ENCODE peak calls at places on chromosomes 11 and 22, in eight cellular contexts. I, A, S, T, H, X, O and Y are unnamed samples.

GRCh38 chr22:26172389-26172990 is 3.2 kb downstream of the SEZ6L start:
- DNase-seq in O (peak), A (peak), H (no peak), T (peak), I (no peak), X (peak), S (no peak), Y (no peak)

GRCh38 chr11:1546536-1547466 is 25.3 kb downstream of the DUSP8 start:
- DNase-seq in A (peak), H (peak), O (peak), I (peak), S (no peak), X (no peak), T (peak), Y (no peak)

GRCh38 chr11:114254571-114255146 is 41.5 kb upstream of the NNMT start:
- DNase-seq in A (peak), I (no peak), X (no peak), T (no peak), H (no peak), O (no peak), S (no peak), Y (no peak)

GRCh38 chr11:71189768-71190315 is 62.5 kb downstream of the SHANK2 start:
- DNase-seq in O (no peak), I (no peak), S (no peak), X (no peak), H (no peak), T (no peak), A (peak), Y (no peak)

GRCh38 chr22:34993548-34993947 is 72.4 kb upstream of the ISX start:
- DNase-seq in A (no peak), T (no peak), I (no peak), X (no peak), H (no peak), O (no peak), S (no peak), Y (no peak)

GRCh38 chr22:25053153-25053805 is 100.8 kb downstream of the KIAA1671 start:
- DNase-seq in S (no peak), O (no peak), T (no peak), I (no peak), H (no peak), A (no peak), X (peak), Y (no peak)

GRCh38 chr22:34283844-34284243 is 363.6 kb upstream of the LARGE1 start:
- DNase-seq in A (no peak), H (no peak), O (no peak), I (no peak), S (no peak), T (no peak), X (no peak), Y (no peak)

GRCh38 chr11:27717377-27717776 is 17.1 kb upstream of the BDNF start:
- DNase-seq in S (no peak), O (no peak), A (no peak), I (no peak), T (no peak), X (no peak), H (no peak), Y (no peak)

GRCh38 chr11:111764621-111765020 is 1.6 kb downstream of the PPP2R1B start:
- DNase-seq in S (no peak), X (no peak), H (no peak), T (no peak), O (no peak), I (no peak), A (no peak), Y (no peak)

GRCh38 chr11:39630365-39630764 is 1829.1 kb downstream of the LRRC4C start:
- DNase-seq in H (no peak), S (no peak), O (no peak), X (no peak), A (no peak), T (no peak), I (no peak), Y (no peak)

GRCh38 chr11:86799680-86800075 is 664 bp upstream of the PRSS23 start:
- DNase-seq in I (no peak), S (no peak), X (no peak), T (no peak), A (no peak), O (peak), H (no peak), Y (no peak)

GRCh38 chr22:37972527-37972926 is 11.8 kb downstream of the SOX10 start:
- DNase-seq in O (no peak), I (no peak), T (no peak), X (no peak), S (no peak), A (no peak), H (no peak), Y (no peak)

GRCh38 chr11:132289590-132290256 is 919.3 kb downstream of the NTM start:
- DNase-seq in X (no peak), H (no peak), S (no peak), O (no peak), T (no peak), I (no peak), A (no peak), Y (no peak)

GRCh38 chr11:86390499-86390898 is 15.8 kb downstream of the CCDC81 start:
- DNase-seq in X (no peak), S (no peak), T (no peak), I (no peak), A (no peak), O (no peak), H (no peak), Y (no peak)

GRCh38 chr11:114678125-114679036 is at the start of gene NXPE2:
- DNase-seq in A (no peak), I (no peak), O (no peak), S (no peak), X (peak), H (no peak), T (no peak), Y (no peak)

GRCh38 chr11:130389315-130389935 is 39.0 kb downstream of the ADAMTS8 start:
- DNase-seq in O (no peak), T (no peak), H (peak), I (no peak), X (no peak), S (no peak), A (no peak), Y (no peak)

GRCh38 chr11:18987454-18988231 is 48.4 kb upstream of the MRGPRX1 start:
- DNase-seq in A (no peak), O (no peak), I (no peak), S (no peak), X (no peak), H (no peak), T (no peak), Y (no peak)

GRCh38 chr22:27636716-27637503 is 164.6 kb downstream of the MN1 start:
- DNase-seq in X (no peak), S (peak), T (no peak), O (no peak), A (peak), H (no peak), I (peak), Y (no peak)

GRCh38 chr22:39877079-39877682 is 16.4 kb downstream of the ENTHD1 start:
- DNase-seq in I (no peak), A (no peak), O (no peak), S (no peak), T (no peak), H (no peak), X (no peak), Y (no peak)

GRCh38 chr22:38302906-38303305 is 14.3 kb downstream of the CSNK1E start:
- DNase-seq in A (no peak), S (no peak), T (no peak), H (no peak), X (no peak), O (no peak), I (no peak), Y (no peak)

GRCh38 chr22:35357883-35358621 is 22.8 kb upstream of the HMOX1 start:
- DNase-seq in X (peak), O (no peak), T (no peak), I (no peak), H (no peak), A (no peak), S (no peak), Y (no peak)

GRCh38 chr11:1762537-1763302 is 1.0 kb downstream of the CTSD start:
- DNase-seq in A (peak), O (no peak), I (peak), X (peak), T (peak), H (no peak), S (peak), Y (no peak)

GRCh38 chr11:87889126-87889525 is 286.1 kb downstream of the RAB38 start:
- DNase-seq in A (no peak), X (no peak), O (no peak), I (no peak), H (no peak), S (no peak), T (no peak), Y (no peak)

GRCh38 chr11:74634537-74634936 is 42.2 kb downstream of the POLD3 start:
- DNase-seq in O (no peak), X (peak), T (peak), S (no peak), I (no peak), A (no peak), H (no peak), Y (peak)

GRCh38 chr11:11620966-11621880 is 582 bp downstream of the GALNT18 start:
- DNase-seq in O (peak), H (no peak), T (peak), A (peak), X (peak), I (peak), S (no peak), Y (peak)

GRCh38 chr11:41845066-41845465 is 385.6 kb upstream of the LRRC4C start:
- DNase-seq in O (peak), S (no peak), T (no peak), X (no peak), I (no peak), H (no peak), A (no peak), Y (no peak)

GRCh38 chr11:47768090-47768620 is 1.0 kb upstream of the FNBP4 start:
- DNase-seq in H (no peak), S (peak), A (peak), T (peak), I (peak), X (peak), O (peak), Y (peak)

GRCh38 chr11:106186630-106187029 is 109.2 kb downstream of the AASDHPPT start:
- DNase-seq in A (no peak), I (no peak), X (no peak), H (no peak), O (no peak), S (no peak), T (no peak), Y (no peak)

GRCh38 chr11:72703281-72704008 is 29.2 kb upstream of the PDE2A start:
- DNase-seq in T (no peak), I (peak), O (peak), H (no peak), X (no peak), A (peak), S (peak), Y (peak)

DNA sequence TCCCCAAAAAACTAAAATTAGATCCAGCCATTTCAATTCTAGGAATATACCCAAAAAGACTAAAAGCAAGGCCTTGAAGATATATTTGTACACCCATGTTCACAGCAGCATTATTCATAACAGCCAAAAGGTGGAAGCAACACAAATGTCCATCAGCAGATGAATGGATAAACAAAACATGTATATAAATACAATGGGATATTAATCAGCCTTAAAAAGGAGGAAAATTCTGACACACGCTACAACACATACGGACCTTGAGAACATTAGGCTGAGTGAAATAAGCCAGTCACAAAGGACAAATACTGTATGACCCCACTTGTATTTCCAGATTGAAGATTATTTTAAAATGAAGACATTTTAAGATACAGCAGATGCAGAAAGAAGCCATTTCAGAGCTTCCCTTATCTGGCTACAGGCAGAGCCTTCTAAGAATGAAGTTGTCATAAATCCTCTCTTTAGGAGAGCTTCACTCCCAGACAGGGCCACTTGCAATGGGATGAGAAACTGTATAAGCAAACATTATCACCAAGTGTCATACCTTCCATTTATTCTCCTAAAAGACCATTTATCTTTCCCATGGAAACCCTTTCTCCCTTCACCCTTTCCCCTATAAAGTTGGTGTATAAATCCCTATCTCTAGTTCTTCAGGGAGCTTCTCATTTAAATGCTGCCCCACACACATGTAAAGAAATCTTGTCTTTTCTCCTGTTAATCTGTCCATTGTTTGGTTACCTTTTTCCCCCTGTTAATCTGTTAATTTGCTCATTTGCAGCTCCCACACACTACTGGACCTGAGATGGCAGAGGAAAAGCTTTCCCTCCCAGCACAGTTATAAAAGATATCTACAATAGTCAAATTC is 19.3 kb upstream of the TOP3B start:
- DNase-seq in S (no peak), X (no peak), H (no peak), I (no peak), T (no peak), O (no peak), A (no peak), Y (no peak)
- H3K4me3 ChIP-seq in S (no peak), X (no peak), H (no peak), I (no peak), T (no peak), O (no peak), A (no peak), Y (no peak)

GRCh38 chr11:96010683-96011082 is 86.8 kb upstream of the MTMR2 start:
- DNase-seq in H (no peak), X (no peak), A (no peak), T (no peak), S (no peak), I (no peak), O (no peak), Y (no peak)

GRCh38 chr11:96013459-96014213 is 89.7 kb upstream of the MTMR2 start:
- DNase-seq in O (no peak), X (no peak), H (peak), T (peak), A (no peak), S (no peak), I (no peak), Y (no peak)

GRCh38 chr11:96014234-96014633 is 90.3 kb upstream of the MTMR2 start:
- DNase-seq in O (no peak), H (peak), X (peak), A (no peak), T (peak), S (no peak), I (no peak), Y (no peak)

GRCh38 chr11:96015911-96016565 is 92.1 kb upstream of the MTMR2 start:
- DNase-seq in H (peak), S (no peak), T (peak), X (no peak), A (no peak), I (no peak), O (no peak), Y (no peak)

DNA sequence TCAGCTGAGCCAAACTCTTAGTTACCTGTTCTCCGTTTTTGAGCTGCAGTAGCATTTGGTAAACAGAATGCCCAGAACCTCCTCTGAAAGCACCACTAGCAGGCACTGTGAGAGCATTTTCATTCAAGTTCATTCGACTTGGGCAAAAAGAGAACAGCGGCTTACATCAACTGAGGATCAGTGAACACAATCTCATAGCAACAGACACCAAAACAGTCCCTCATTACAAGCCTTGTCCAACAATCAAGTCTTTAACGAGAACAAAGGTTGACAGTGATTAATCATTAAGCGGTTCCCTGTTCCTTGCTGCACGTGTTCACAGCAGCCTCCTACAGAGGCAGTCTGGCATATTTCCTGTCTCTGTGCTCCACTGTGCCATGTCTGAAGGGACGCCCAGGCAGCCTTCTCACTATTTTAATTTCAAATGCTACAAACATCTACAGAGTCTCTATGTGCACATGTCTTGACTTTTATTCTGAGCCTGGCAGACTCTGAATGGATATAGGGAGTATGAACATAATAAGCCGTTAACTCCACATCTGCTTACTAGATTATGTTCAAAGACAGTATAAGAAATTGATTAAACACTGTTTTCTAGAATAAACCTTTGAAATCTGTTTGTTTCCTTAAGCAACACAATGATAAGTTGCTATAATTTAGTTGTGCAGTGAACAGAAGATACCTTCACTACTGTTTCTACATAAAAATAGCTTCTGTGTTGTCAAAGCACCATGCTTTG is 88.3 kb upstream of the MTMR2 start:
- DNase-seq in I (no peak), X (peak), T (peak), H (peak), A (no peak), O (peak), S (peak), Y (peak)
- H3K4me3 ChIP-seq in I (no peak), X (no peak), T (no peak), H (no peak), A (no peak), O (no peak), S (no peak), Y (no peak)

DNA sequence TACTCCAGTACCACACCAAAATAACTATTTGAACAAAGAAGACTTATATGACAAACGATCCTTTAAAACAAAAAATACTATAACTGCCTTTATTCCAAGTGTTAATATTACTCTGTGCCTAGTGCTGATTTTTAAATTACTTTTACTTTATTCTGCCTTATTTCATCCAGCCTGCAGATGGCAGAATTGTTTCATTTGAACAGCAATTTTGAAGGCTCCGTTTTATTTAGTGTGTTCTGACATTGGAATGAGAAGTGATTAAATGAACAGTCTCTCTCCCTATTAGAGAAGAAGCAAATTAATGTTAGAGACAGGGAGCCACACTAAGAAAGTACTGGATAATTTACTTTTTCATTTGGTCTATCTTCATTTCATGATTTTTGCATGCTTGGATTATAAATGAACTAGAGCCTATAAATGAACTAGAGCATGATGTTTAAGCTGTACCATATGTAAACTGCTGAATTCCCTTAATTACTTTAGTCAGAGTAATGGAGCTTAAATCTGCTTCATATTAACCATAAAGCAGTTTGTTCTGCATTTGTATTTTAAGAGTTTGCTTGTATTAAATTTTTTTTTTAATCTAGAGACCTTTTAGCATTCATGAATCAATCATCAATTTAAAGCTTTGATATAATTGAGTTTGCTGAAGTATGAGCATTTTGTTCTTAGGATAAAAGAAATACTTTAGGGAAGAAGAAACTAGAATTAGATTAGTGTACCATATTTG is 9.8 kb downstream of the PDHX start:
- DNase-seq in O (peak), H (peak), S (no peak), X (peak), I (no peak), A (no peak), T (peak), Y (no peak)
- H3K4me3 ChIP-seq in O (no peak), H (no peak), S (no peak), X (no peak), I (no peak), A (no peak), T (no peak), Y (no peak)

GRCh38 chr11:62504158-62504973 is 42.2 kb downstream of the AHNAK start:
- DNase-seq in I (no peak), H (no peak), O (peak), T (peak), X (no peak), A (no peak), S (no peak), Y (no peak)

GRCh38 chr11:62507023-62507422 is 39.6 kb downstream of the AHNAK start:
- DNase-seq in H (no peak), X (no peak), I (no peak), A (no peak), T (no peak), S (no peak), O (no peak), Y (no peak)

GRCh38 chr11:62506413-62506940 is 40.1 kb downstream of the AHNAK start:
- DNase-seq in X (no peak), I (no peak), S (no peak), O (no peak), T (no peak), A (peak), H (no peak), Y (no peak)

GRCh38 chr11:62505784-62506145 is 40.8 kb downstream of the AHNAK start:
- DNase-seq in X (no peak), A (peak), T (no peak), H (no peak), O (no peak), S (no peak), I (no peak), Y (no peak)

GRCh38 chr11:62505112-62505783 is 41.4 kb downstream of the AHNAK start:
- DNase-seq in A (peak), O (peak), T (peak), H (no peak), S (no peak), X (no peak), I (no peak), Y (no peak)
- H3K4me3 ChIP-seq in A (peak), O (peak), T (no peak), H (no peak), S (peak), X (peak), I (no peak), Y (no peak)